ENCODE peak calls at places on chromosomes 6 and 20, in four cellular contexts. J is cardiac muscle cell, F is GM12865, E is HepG2. X is an unnamed sample.

GRCh38 chr20:32526561-32526960 is 58.6 kb downstream of the NOL4L start:
- DNase-seq in F (peak; percentile 35), J (no peak), E (no peak), X (no peak)

GRCh38 chr6:122717350-122717749 is 62.2 kb upstream of the FABP7 start:
- DNase-seq in F (no peak), J (peak; percentile 67), E (no peak), X (no peak)

GRCh38 chr6:14365393-14365792 is 247.8 kb downstream of the CD83 start:
- DNase-seq in E (no peak), F (no peak), J (no peak), X (no peak)

GRCh38 chr6:36639171-36639808 is 39.2 kb upstream of the CDKN1A start:
- DNase-seq in E (no peak), J (no peak), F (peak; percentile 69), X (no peak)

GRCh38 chr6:105593805-105594231 is 190.9 kb upstream of the PREP start:
- DNase-seq in F (no peak), J (no peak), E (no peak), X (no peak)

GRCh38 chr6:161365633-161366032 is 91.8 kb upstream of the AGPAT4 start:
- DNase-seq in J (no peak), F (no peak), E (no peak), X (no peak)

GRCh38 chr6:15522856-15523529 is 139.8 kb downstream of the DTNBP1 start:
- DNase-seq in J (no peak), F (no peak), E (no peak), X (no peak)

GRCh38 chr6:129659590-129660345 is 50.2 kb downstream of the ARHGAP18 start:
- DNase-seq in F (no peak), E (no peak), J (no peak), X (no peak)

GRCh38 chr20:64077876-64078551 is 1.3 kb downstream of the RGS19 start:
- DNase-seq in F (peak; percentile 81), J (no peak), E (no peak), X (no peak)

GRCh38 chr6:82076855-82077254 is 170.7 kb downstream of the IBTK start:
- DNase-seq in J (no peak), E (no peak), F (no peak), X (no peak)

GRCh38 chr20:38726849-38727601 is 2.7 kb downstream of the SLC32A1 start:
- DNase-seq in F (peak; percentile 47), E (peak; percentile 61), J (peak; percentile 88), X (no peak)

GRCh38 chr20:3819413-3820047 is 817 bp upstream of the AP5S1 start:
- DNase-seq in E (no peak), J (no peak), F (no peak), X (no peak)

GRCh38 chr6:26555505-26556262 is 17.5 kb downstream of the HMGN4 start:
- DNase-seq in E (no peak), J (no peak), F (peak; percentile 49), X (no peak)

GRCh38 chr20:49906615-49907154 is 8.6 kb downstream of the SPATA2 start:
- DNase-seq in J (no peak), E (no peak), F (no peak), X (no peak)

GRCh38 chr6:83867043-83867442 is 7.6 kb downstream of the CYB5R4 start:
- DNase-seq in F (no peak), E (no peak), J (no peak), X (no peak)

GRCh38 chr6:138817799-138818198 is 21.9 kb downstream of the ECT2L start:
- DNase-seq in F (peak; percentile 41), E (no peak), J (peak; percentile 8), X (no peak)

GRCh38 chr6:5121479-5121878 is 36.3 kb downstream of the PPP1R3G start:
- DNase-seq in J (no peak), F (no peak), E (peak; percentile 63), X (no peak)

GRCh38 chr6:113122060-113122459 is 735.1 kb upstream of the MARCKS start:
- DNase-seq in F (no peak), J (peak; percentile 6), E (peak; percentile 25), X (no peak)

GRCh38 chr6:64732888-64733287 is 974.1 kb downstream of the EYS start:
- DNase-seq in F (no peak), E (peak; percentile 9), J (no peak), X (no peak)

GRCh38 chr20:9348746-9349145 is 165.6 kb upstream of the LAMP5 start:
- DNase-seq in J (peak; percentile 45), F (no peak), E (peak; percentile 21), X (no peak)

GRCh38 chr6:104483225-104483834 is 376.4 kb downstream of the HACE1 start:
- DNase-seq in E (peak; percentile 7), F (no peak), J (peak; percentile 18), X (no peak)

GRCh38 chr6:27605401-27606342 is 132.8 kb upstream of the ZNF184 start:
- DNase-seq in E (peak; percentile 61), F (peak; percentile 84), J (peak; percentile 62), X (no peak)

GRCh38 chr20:3010985-3011723 is 32.3 kb upstream of the GNRH2 start:
- DNase-seq in J (no peak), F (no peak), E (no peak), X (no peak)

GRCh38 chr6:5764401-5764955 is 242.2 kb downstream of the NRN1 start:
- DNase-seq in E (no peak), F (peak; percentile 68), J (no peak), X (no peak)

GRCh38 chr6:40937491-40937890 is 101.5 kb downstream of the UNC5CL start:
- DNase-seq in E (no peak), J (no peak), F (no peak), X (no peak)

GRCh38 chr20:47243003-47243402 is 113.5 kb downstream of the ZMYND8 start:
- DNase-seq in J (no peak), E (no peak), F (no peak), X (no peak)

GRCh38 chr6:14559754-14560527 is 442.4 kb downstream of the CD83 start:
- DNase-seq in E (no peak), F (no peak), J (no peak), X (no peak)

GRCh38 chr6:27816906-27817305 is 95.3 kb downstream of the OR2B2 start:
- DNase-seq in F (no peak), E (peak; percentile 30), J (no peak), X (no peak)

GRCh38 chr6:147806697-147807096 is 298.2 kb downstream of the SAMD5 start:
- DNase-seq in F (no peak), J (no peak), E (no peak), X (no peak)

GRCh38 chr6:93786474-93787330 is 367.3 kb upstream of the EPHA7 start:
- DNase-seq in F (no peak), E (no peak), J (no peak), X (no peak)

GRCh38 chr20:37627060-37627766 is 66.6 kb upstream of the CTNNBL1 start:
- DNase-seq in E (peak; percentile 61), J (peak; percentile 85), F (peak; percentile 63), X (peak; percentile 31)

GRCh38 chr20:43949741-43950618 is 35.3 kb downstream of the TOX2 start:
- DNase-seq in F (peak; percentile 87), E (no peak), J (no peak), X (no peak)

GRCh38 chr6:44002071-44002590 is 125.1 kb downstream of the MRPL14 start:
- DNase-seq in E (peak; percentile 47), J (peak; percentile 55), F (no peak), X (no peak)

GRCh38 chr6:44001318-44001868 is 125.9 kb downstream of the MRPL14 start:
- DNase-seq in J (peak; percentile 34), F (peak; percentile 79), E (peak; percentile 52), X (no peak)

GRCh38 chr6:44004136-44004535 is 123.1 kb downstream of the MRPL14 start:
- DNase-seq in F (no peak), E (no peak), J (no peak), X (no peak)

GRCh38 chr6:44003345-44004061 is 123.7 kb downstream of the MRPL14 start:
- DNase-seq in E (no peak), J (no peak), F (peak; percentile 63), X (no peak)

GRCh38 chr6:44002591-44003344 is 124.5 kb downstream of the MRPL14 start:
- DNase-seq in F (peak; percentile 70), E (no peak), J (peak; percentile 76), X (peak; percentile 60)
- TF ChIP-seq CTCF in F (peak; percentile 10), E (no peak), J (peak; percentile 10), X (peak; percentile 15)

GRCh38 chr6:4115741-4116140 is 19.6 kb downstream of the ECI2 start:
- DNase-seq in E (no peak), F (no peak), J (no peak), X (no peak)

GRCh38 chr6:4113623-4114022 is 21.8 kb downstream of the ECI2 start:
- DNase-seq in E (no peak), F (no peak), J (no peak), X (no peak)

GRCh38 chr6:4112366-4112765 is 23.0 kb downstream of the ECI2 start:
- DNase-seq in F (no peak), E (no peak), J (no peak), X (no peak)

GRCh38 chr6:4108561-4109093 is 26.7 kb downstream of the ECI2 start:
- DNase-seq in F (no peak), J (no peak), E (no peak), X (no peak)

GRCh38 chr6:4114123-4114522 is 21.3 kb downstream of the ECI2 start:
- DNase-seq in F (no peak), E (no peak), J (no peak), X (no peak)
- H3K4me3 ChIP-seq in F (no peak overlapping the region), E (no peak overlapping the region), J (no peak overlapping the region), X (no peak overlapping the region)

DNA sequence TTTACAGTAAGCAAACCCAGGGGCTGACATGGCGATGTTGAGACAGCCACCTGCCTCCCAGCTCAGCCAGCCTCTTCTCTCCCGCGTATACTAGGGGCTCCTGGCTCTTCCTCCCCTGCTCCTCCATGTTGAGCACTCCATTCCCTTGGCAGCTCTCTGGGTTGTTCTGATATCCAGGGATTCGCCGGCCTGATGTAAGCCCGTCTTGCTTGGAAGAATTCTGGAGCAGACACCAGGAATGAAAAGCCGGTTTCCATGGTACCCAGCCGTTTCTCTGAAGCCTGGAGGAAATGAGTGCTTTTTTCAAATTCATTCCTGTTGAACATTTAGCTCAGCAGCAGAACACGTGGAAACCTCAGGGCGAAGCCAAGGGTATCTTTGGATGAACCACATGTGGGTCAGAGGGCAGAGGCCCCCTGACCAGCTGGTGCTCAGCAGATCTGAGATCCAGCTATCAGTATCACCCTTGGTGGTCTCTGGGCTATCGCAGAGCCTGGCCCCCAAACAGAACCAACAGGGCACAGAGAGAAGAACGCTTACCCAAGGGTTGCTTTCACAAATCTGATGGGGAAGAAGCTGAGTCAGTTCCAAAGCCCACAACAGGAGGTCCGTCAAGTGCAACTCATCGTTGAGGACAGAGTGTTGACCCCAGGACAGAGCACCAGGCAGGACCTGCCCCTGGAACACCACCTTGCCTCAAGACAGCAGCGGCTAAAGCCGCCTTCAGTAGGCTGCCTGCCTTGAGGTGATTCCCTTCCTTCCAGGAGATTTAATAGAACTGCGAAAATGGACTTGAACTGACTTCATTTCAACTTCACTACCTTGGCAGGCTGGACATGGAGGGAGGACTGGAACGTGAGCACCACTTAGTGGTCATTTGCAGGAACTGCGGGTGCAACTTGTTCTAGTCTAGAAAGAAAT is 96.1 kb upstream of the RIN2 start:
- DNase-seq in J (peak; percentile 79), E (peak; percentile 62), F (peak; percentile 78), X (peak; percentile 77)
- TF ChIP-seq CTCF in J (peak; percentile 99), E (peak; percentile 99), F (peak; percentile 97), X (peak; percentile 92)

GRCh38 chr20:609371-609964 is 641 bp downstream of the TCF15 start:
- DNase-seq in E (no peak), J (no peak), F (no peak), X (no peak)

GRCh38 chr20:611843-612185 is 1.7 kb upstream of the TCF15 start:
- DNase-seq in F (no peak), J (no peak), E (no peak), X (no peak)

GRCh38 chr20:608970-609369 is 1.1 kb downstream of the TCF15 start:
- DNase-seq in J (no peak), E (no peak), F (no peak), X (no peak)

GRCh38 chr20:611047-611842 is 1.1 kb upstream of the TCF15 start:
- DNase-seq in F (no peak), E (no peak), J (no peak), X (no peak)

GRCh38 chr20:610130-611046 is at the start of gene TCF15:
- DNase-seq in F (no peak), J (peak; percentile 86), E (no peak), X (no peak)
- H3K4me3 ChIP-seq in F (no peak within 1 kb of the TSS), J (peak within 1 kb of the TSS; percentile 27), E (no peak within 1 kb of the TSS), X (no peak within 1 kb of the TSS)

X was measured in uterus.